ENCODE peak calls at places on chromosomes 5 and 9, in seven cellular contexts. N is fibroblast of lung, W is AG04450, I is PC-9, U is mucosa of descending colon, D is tibial artery, G is IMR-90. X is an unnamed sample.

GRCh38 chr5:322942-323879 is 1.7 kb downstream of the AHRR start:
- DNase-seq in N (peak), W (no peak), I (no peak), U (peak), D (no peak), G (peak), X (peak)

GRCh38 chr5:81360640-81361039 is 33.3 kb downstream of the ACOT12 start:
- DNase-seq in N (no peak), W (no peak), I (no peak), U (no peak), D (no peak), G (no peak), X (no peak)

GRCh38 chr5:62306494-62307363 is 723 bp downstream of the KIF2A start:
- DNase-seq in N (peak), W (no peak), I (no peak), U (peak), D (peak), G (peak), X (peak)

GRCh38 chr5:54234304-54234938 is 76.0 kb downstream of the ARL15 start:
- DNase-seq in N (peak), W (peak), I (no peak), U (no peak), D (no peak), G (peak), X (peak)

GRCh38 chr5:12679731-12680130 is 775.5 kb upstream of the CTNND2 start:
- DNase-seq in N (no peak), W (no peak), I (no peak), U (no peak), D (no peak), G (no peak), X (no peak)

GRCh38 chr9:34204011-34204635 is 25.3 kb downstream of the UBAP1 start:
- DNase-seq in N (no peak), W (no peak), I (no peak), U (no peak), D (no peak), G (no peak), X (no peak)

GRCh38 chr5:130923543-130924159 is 241.4 kb downstream of the HINT1 start:
- DNase-seq in N (peak), W (no peak), I (no peak), U (no peak), D (no peak), G (no peak), X (peak)

GRCh38 chr9:112921549-112921948 is 30.9 kb upstream of the SLC46A2 start:
- DNase-seq in N (peak), W (peak), I (peak), U (no peak), D (no peak), G (peak), X (peak)

GRCh38 chr5:87780831-87781760 is 368.4 kb upstream of the CCNH start:
- DNase-seq in N (peak), W (peak), I (peak), U (peak), D (peak), G (peak), X (peak)

GRCh38 chr9:132283863-132284262 is 70.9 kb downstream of the SETX start:
- DNase-seq in N (peak), W (no peak), I (no peak), U (no peak), D (no peak), G (peak), X (peak)

GRCh38 chr5:35861718-35862117 is 5.0 kb downstream of the IL7R start:
- DNase-seq in N (peak), W (no peak), I (peak), U (no peak), D (no peak), G (peak), X (peak)

GRCh38 chr5:14842117-14842516 is 29.5 kb downstream of the ANKH start:
- DNase-seq in N (no peak), W (no peak), I (no peak), U (no peak), D (no peak), G (no peak), X (no peak)

GRCh38 chr9:114271556-114272510 is 51.1 kb upstream of the ORM1 start:
- DNase-seq in N (peak), W (no peak), I (no peak), U (no peak), D (peak), G (peak), X (no peak)

GRCh38 chr5:138974227-138975063 is 99.3 kb upstream of the LRRTM2 start:
- DNase-seq in N (peak), W (no peak), I (no peak), U (no peak), D (peak), G (peak), X (peak)

GRCh38 chr5:125291447-125291846 is 545.0 kb upstream of the ZNF608 start:
- DNase-seq in N (no peak), W (no peak), I (no peak), U (no peak), D (no peak), G (no peak), X (no peak)

GRCh38 chr5:10116594-10116993 is 133.1 kb downstream of the ATPSCKMT start:
- DNase-seq in N (no peak), W (no peak), I (no peak), U (no peak), D (no peak), G (no peak), X (no peak)

GRCh38 chr5:59088546-59088945 is 505.7 kb downstream of the RAB3C start:
- DNase-seq in N (no peak), W (no peak), I (no peak), U (no peak), D (no peak), G (no peak), X (no peak)
- TF ChIP-seq CTCF in N (no peak), W (no peak), I (no peak), U (no peak), D (no peak), G (no peak), X (no peak)

DNA sequence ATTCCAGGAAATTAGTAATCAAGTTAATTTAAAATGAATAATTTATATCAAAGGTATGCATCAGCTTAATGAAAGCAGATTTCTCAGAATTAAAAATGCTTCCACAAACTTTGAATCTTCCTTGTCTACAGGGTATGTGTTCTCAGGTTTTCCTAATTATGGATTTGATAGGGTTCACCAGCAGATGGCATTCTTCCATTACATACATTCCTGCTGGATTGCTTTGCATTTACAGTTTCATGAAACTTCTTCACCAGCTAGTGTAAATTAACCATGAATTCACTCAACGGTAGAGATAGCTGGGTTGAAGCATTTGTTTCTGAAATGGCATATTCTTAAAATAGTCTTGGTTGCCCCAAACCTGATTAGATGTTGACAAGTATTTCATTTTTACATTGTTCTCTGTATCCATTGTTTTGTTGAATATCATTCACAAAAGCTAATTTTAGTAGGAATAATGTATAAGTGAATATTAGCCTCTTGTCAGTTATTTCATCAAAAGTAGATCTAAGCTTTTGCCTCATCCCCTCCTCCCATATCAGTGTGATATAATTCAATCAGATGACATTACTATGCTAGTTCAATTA is 68.7 kb upstream of the WDR41 start:
- DNase-seq in N (peak), W (peak), I (peak), U (no peak), D (no peak), G (peak), X (peak)
- TF ChIP-seq CTCF in N (peak), W (peak), I (peak), U (no peak), D (no peak), G (peak), X (peak)

GRCh38 chr5:61277190-61277589 is 54.9 kb upstream of the ZSWIM6 start:
- DNase-seq in N (peak), W (peak), I (no peak), U (no peak), D (no peak), G (peak), X (peak)
- TF ChIP-seq CTCF in N (peak), W (peak), I (no peak), U (no peak), D (peak), G (peak), X (peak)

GRCh38 chr5:112737472-112738179 is at the start of gene APC:
- DNase-seq in N (peak), W (peak), I (peak), U (peak), D (peak), G (peak), X (peak)
- TF ChIP-seq CTCF in N (peak), W (no peak), I (no peak), U (no peak), D (peak), G (no peak), X (no peak)

GRCh38 chr9:36862206-36863145 is 171.6 kb downstream of the PAX5 start:
- DNase-seq in N (peak), W (no peak), I (no peak), U (no peak), D (no peak), G (peak), X (peak)
- TF ChIP-seq CTCF in N (peak), W (peak), I (peak), U (peak), D (peak), G (peak), X (peak)

GRCh38 chr5:133785182-133785581 is 172.8 kb upstream of the FSTL4 start:
- DNase-seq in N (no peak), W (no peak), I (no peak), U (no peak), D (no peak), G (no peak), X (no peak)
- TF ChIP-seq CTCF in N (no peak), W (no peak), I (no peak), U (no peak), D (no peak), G (no peak), X (no peak)

GRCh38 chr9:77765781-77766259 is 117.7 kb upstream of the GNA14 start:
- DNase-seq in N (no peak), W (no peak), I (no peak), U (no peak), D (no peak), G (no peak), X (no peak)
- TF ChIP-seq CTCF in N (no peak), W (no peak), I (no peak), U (no peak), D (no peak), G (no peak), X (no peak)

DNA sequence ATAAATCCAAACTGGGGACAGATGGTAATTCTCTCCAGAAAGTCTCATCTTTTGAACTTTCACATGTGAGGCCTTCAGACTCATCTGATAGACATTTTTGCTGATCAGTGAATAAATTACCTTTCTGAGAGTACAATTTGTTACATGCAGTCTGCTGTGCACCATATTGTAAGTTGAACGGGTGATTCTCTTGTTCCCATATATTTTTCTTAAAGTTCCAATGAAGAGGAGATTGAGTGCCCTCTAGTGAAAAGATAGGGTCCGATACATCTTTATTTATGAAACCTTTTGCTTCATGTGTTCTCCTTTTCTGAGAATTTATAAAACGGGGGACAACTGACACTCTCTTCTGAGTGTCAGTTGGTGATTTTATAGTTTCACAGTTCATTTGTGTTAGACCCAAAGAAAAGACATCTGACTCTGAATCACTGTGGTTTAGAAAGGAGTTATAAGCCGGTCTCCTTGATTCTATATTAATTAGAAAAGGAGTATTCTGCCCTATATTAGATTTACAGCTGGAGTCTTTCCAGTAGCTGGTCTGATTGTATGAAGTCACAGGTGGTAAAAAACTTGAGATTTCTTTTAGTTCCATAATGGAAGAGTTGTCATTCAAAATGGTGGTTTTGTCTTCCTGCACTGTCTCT is 30.4 kb downstream of the GNG10 start:
- DNase-seq in N (peak), W (peak), I (peak), U (no peak), D (no peak), G (peak), X (peak)
- TF ChIP-seq CTCF in N (peak), W (peak), I (peak), U (no peak), D (peak), G (peak), X (peak)

DNA sequence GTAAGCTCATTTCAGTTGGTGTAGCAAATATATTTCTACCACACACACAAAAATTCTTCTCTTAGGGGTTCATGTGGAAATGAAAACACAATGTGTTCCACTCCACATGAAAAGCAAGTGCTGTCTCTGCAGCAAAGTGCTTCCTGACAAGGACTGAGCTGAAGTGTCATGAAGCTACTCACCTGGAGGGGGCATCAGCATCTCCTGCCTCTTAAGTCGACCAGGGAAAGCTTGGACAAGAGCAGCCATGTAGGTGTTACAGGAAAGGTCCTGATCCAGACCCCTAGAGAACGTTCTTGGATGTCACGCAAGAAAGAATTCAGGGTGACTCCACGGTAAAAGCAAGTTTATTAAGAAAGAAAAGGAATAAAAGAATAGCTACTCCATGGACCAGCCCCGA is 62.8 kb downstream of the SV2C start:
- DNase-seq in N (peak), W (no peak), I (no peak), U (no peak), D (no peak), G (peak), X (no peak)
- TF ChIP-seq CTCF in N (no peak), W (peak), I (peak), U (no peak), D (no peak), G (no peak), X (no peak)

X was measured in foreskin fibroblast.